ENCODE peak calls at places on chromosomes 2 and 18, in nine cellular contexts. D, O, H, B, W, P, S, J and V are unnamed samples.

GRCh38 chr2:163591461-163591860 is 144.3 kb downstream of the FIGN start:
- DNase-seq in D (no peak), O (no peak), H (no peak), B (no peak), W (peak; percentile 63), P (no peak), S (no peak), J (no peak), V (no peak)

GRCh38 chr2:146701183-146701582 is 1143.6 kb upstream of the ACVR2A start:
- DNase-seq in D (no peak), O (no peak), H (no peak), B (no peak), W (peak; percentile 19), P (peak; percentile 46), S (no peak), J (no peak), V (peak; percentile 7)

GRCh38 chr2:226310081-226310625 is 489.5 kb downstream of the IRS1 start:
- DNase-seq in D (peak; percentile 32), O (no peak), H (peak; percentile 36), B (no peak), W (no peak), P (no peak), S (no peak), J (no peak), V (no peak)

GRCh38 chr18:47050468-47050867 is 15.0 kb upstream of the ELOA2 start:
- DNase-seq in D (peak; percentile 8), O (no peak), H (peak; percentile 68), B (peak; percentile 42), W (peak; percentile 50), P (peak; percentile 37), S (no peak), J (no peak), V (peak; percentile 71)

GRCh38 chr2:97724501-97724900 is 11.1 kb downstream of the ZAP70 start:
- DNase-seq in D (no peak), O (no peak), H (no peak), B (no peak), W (no peak), P (no peak), S (no peak), J (no peak), V (no peak)

GRCh38 chr2:73202156-73203054 is at the start of gene NOTO:
- DNase-seq in D (no peak), O (no peak), H (peak; percentile 20), B (peak; percentile 73), W (peak; percentile 7), P (no peak), S (peak; percentile 22), J (no peak), V (peak; percentile 10)

GRCh38 chr2:47088371-47089082 is 66.6 kb downstream of the STPG4 start:
- DNase-seq in D (no peak), O (no peak), H (peak; percentile 85), B (peak; percentile 87), W (no peak), P (peak; percentile 14), S (no peak), J (no peak), V (peak; percentile 80)

GRCh38 chr2:109005686-109006204 is 16.7 kb upstream of the EDAR start:
- DNase-seq in D (no peak), O (no peak), H (peak; percentile 61), B (no peak), W (no peak), P (no peak), S (no peak), J (no peak), V (peak; percentile 21)

GRCh38 chr2:129458006-129458405 is 521.5 kb upstream of the RAB6C start:
- DNase-seq in D (no peak), O (no peak), H (no peak), B (no peak), W (no peak), P (no peak), S (no peak), J (no peak), V (no peak)

GRCh38 chr18:22698711-22699110 is 234.4 kb upstream of the RBBP8 start:
- DNase-seq in D (no peak), O (no peak), H (no peak), B (no peak), W (peak; percentile 81), P (no peak), S (no peak), J (no peak), V (no peak)

GRCh38 chr18:11149441-11150270 is at the start of gene PIEZO2:
- DNase-seq in D (no peak), O (peak; percentile 47), H (peak; percentile 75), B (peak; percentile 28), W (no peak), P (no peak), S (no peak), J (peak; percentile 70), V (peak; percentile 78)

GRCh38 chr2:11744631-11745394 is 1.6 kb upstream of the LPIN1 start:
- DNase-seq in D (no peak), O (peak; percentile 60), H (peak; percentile 59), B (peak; percentile 71), W (no peak), P (peak; percentile 44), S (peak; percentile 26), J (no peak), V (peak; percentile 42)

GRCh38 chr2:237482485-237482884 is 4.6 kb upstream of the MLPH start:
- DNase-seq in D (no peak), O (no peak), H (peak; percentile 68), B (peak; percentile 58), W (peak; percentile 59), P (no peak), S (no peak), J (no peak), V (no peak)

GRCh38 chr2:85754313-85755095 is 713 bp downstream of the ATOH8 start:
- DNase-seq in D (no peak), O (no peak), H (peak; percentile 57), B (peak; percentile 77), W (no peak), P (no peak), S (peak; percentile 47), J (no peak), V (peak; percentile 44)

GRCh38 chr2:1590611-1591460 is 153.5 kb downstream of the PXDN start:
- DNase-seq in D (no peak), O (no peak), H (peak; percentile 62), B (peak; percentile 79), W (no peak), P (no peak), S (no peak), J (no peak), V (peak; percentile 74)

GRCh38 chr2:226131299-226131784 is 668.3 kb downstream of the IRS1 start:
- DNase-seq in D (no peak), O (no peak), H (peak; percentile 40), B (no peak), W (no peak), P (no peak), S (no peak), J (no peak), V (peak; percentile 50)

GRCh38 chr18:78364123-78364522 is 615.5 kb upstream of the SALL3 start:
- DNase-seq in D (no peak), O (no peak), H (no peak), B (no peak), W (no peak), P (no peak), S (no peak), J (no peak), V (no peak)

GRCh38 chr2:221973502-221973901 is 325.3 kb downstream of the PAX3 start:
- DNase-seq in D (no peak), O (no peak), H (no peak), B (no peak), W (no peak), P (no peak), S (no peak), J (no peak), V (no peak)

GRCh38 chr2:218152777-218153176 is 14.0 kb downstream of the CXCR1 start:
- DNase-seq in D (no peak), O (no peak), H (no peak), B (no peak), W (peak; percentile 92), P (peak; percentile 88), S (no peak), J (no peak), V (no peak)

GRCh38 chr2:239177325-239177724 is 223.5 kb downstream of the HDAC4 start:
- DNase-seq in D (no peak), O (no peak), H (no peak), B (no peak), W (no peak), P (no peak), S (no peak), J (peak; percentile 9), V (no peak)
- TF ChIP-seq CTCF in D (no peak), O (no peak), H (no peak), B (no peak), W (no peak), P (no peak), S (no peak), J (no peak), V (no peak)

GRCh38 chr18:76564636-76565237 is 69.7 kb upstream of the ZNF516 start:
- DNase-seq in D (no peak), O (no peak), H (no peak), B (no peak), W (no peak), P (no peak), S (no peak), J (no peak), V (no peak)
- H3K4me3 ChIP-seq in D (no peak overlapping the region), O (no peak overlapping the region), H (peak overlapping the region; percentile 18), B (no peak overlapping the region), W (no peak overlapping the region), P (peak overlapping the region; percentile 45), S (no peak overlapping the region), J (peak overlapping the region; percentile 26), V (peak overlapping the region; percentile 29)

DNA sequence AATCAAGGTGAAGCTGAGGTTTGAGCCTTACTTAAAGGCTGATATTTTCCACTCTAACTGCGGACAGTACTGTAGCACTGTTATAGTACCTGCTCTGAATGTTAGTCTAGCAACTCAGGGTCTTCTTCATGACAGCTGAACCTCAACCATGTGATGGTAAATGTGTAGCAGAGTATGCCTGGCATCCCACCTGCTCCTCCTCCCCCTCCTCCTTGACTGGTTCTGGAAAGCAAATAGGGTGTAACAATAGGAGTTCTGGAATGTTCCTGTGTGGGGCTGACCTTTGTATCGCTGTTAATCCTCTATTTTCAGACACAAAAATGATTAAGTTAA is 447 bp upstream of the CCL20 start:
- DNase-seq in D (no peak), O (no peak), H (no peak), B (no peak), W (no peak), P (no peak), S (no peak), J (no peak), V (no peak)
- TF ChIP-seq CTCF in D (no peak), O (no peak), H (no peak), B (no peak), W (no peak), P (no peak), S (no peak), J (no peak), V (no peak)

DNA sequence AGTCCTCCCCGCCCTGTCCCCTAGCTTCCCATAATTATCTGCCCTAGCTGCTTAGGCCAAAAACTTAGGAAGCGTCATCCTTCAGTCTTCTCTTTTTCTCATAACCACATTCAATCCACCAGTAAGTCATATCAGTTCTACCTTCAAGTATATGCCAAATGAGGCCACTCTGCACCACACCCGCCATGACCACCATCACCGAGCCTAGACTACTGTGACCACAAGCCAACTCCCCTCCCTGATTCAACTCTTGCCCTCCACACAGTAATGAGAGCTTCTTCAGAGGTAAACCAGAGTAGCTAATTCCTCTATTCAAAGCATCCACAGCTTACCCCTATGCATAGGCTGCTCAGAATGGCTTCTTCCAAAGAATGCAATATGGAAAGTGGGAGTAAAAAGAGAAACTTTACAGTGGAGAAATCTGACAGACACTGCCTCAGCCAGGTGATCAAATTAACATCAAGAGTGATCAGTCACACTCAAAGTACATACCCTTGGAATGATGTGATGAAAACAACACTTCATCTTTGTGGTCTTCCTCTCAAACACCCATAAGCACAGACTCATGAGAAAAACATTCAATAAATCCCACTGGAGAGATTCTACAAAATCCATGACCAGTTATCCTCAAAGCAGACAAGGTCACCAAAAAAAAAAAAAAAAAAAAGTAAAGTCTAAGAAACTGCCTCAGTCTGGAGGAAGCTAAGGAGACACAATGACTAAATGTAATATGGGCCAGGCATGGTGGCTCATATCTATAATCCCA is 17.7 kb downstream of the MBOAT2 start:
- DNase-seq in D (no peak), O (no peak), H (no peak), B (no peak), W (peak; percentile 34), P (no peak), S (no peak), J (no peak), V (no peak)
- H3K4me3 ChIP-seq in D (no peak overlapping the region), O (no peak overlapping the region), H (no peak overlapping the region), B (no peak overlapping the region), W (no peak overlapping the region), P (no peak overlapping the region), S (no peak overlapping the region), J (no peak overlapping the region), V (no peak overlapping the region)